ENCODE peak calls at places on chromosomes 4 and X, in six cellular contexts. Q, U, I, O, R and A are unnamed samples. For H3K4me1, the result is how much of the 10 kb centered on the place peaks cover.

GRCh38 chr4:57074753-57075152 is 35.4 kb downstream of the IGFBP7 start:
- DNase-seq in U (no peak), O (no peak), R (peak), Q (no peak), I (no peak), A (no peak)

GRCh38 chr4:130576218-130576617 is 1480.3 kb downstream of the C4orf33 start:
- DNase-seq in O (no peak), R (no peak), Q (no peak), I (no peak), U (no peak), A (no peak)

GRCh38 chr4:78870056-78870455 is 69.2 kb downstream of the PAQR3 start:
- DNase-seq in R (no peak), U (no peak), Q (no peak), O (no peak), I (no peak), A (no peak)

GRCh38 chr4:108399610-108400265 is 220.6 kb upstream of the RPL34 start:
- DNase-seq in I (no peak), Q (no peak), R (no peak), O (no peak), U (no peak), A (no peak)

GRCh38 chrX:70694339-70695122 is 214.0 kb downstream of the TEX11 start:
- DNase-seq in U (no peak), O (no peak), I (no peak), R (no peak), Q (no peak), A (no peak)

GRCh38 chr4:107991945-107992625 is 2.4 kb downstream of the HADH start:
- DNase-seq in I (no peak), Q (no peak), U (no peak), O (no peak), R (no peak), A (no peak)

GRCh38 chrX:39907964-39908616 is 189.7 kb downstream of the BCOR start:
- DNase-seq in I (peak), R (peak), O (no peak), Q (peak), U (peak), A (peak)

GRCh38 chr4:67087897-67088296 is 457.4 kb downstream of the CENPC start:
- DNase-seq in R (no peak), I (peak), O (no peak), Q (peak), U (peak), A (no peak)

GRCh38 chrX:136910565-136911040 is 30.1 kb upstream of the RBMX start:
- DNase-seq in I (no peak), Q (no peak), R (no peak), U (no peak), O (no peak), A (no peak)

GRCh38 chr4:184548651-184549341 is 74.4 kb upstream of the IRF2 start:
- DNase-seq in O (no peak), U (no peak), R (no peak), Q (no peak), I (peak), A (no peak)

GRCh38 chr4:24910504-24910903 is 2.3 kb downstream of the CCDC149 start:
- DNase-seq in Q (no peak), O (no peak), I (no peak), R (no peak), U (no peak), A (no peak)

GRCh38 chr4:37793562-37793961 is 32.9 kb upstream of the PGM2 start:
- DNase-seq in R (no peak), U (no peak), O (no peak), Q (no peak), I (no peak), A (no peak)

GRCh38 chr4:107721436-107722090 is 1.5 kb upstream of the PAPSS1 start:
- DNase-seq in Q (no peak), O (peak), U (peak), I (peak), R (no peak), A (peak)

GRCh38 chr4:78667764-78668163 is 108.4 kb upstream of the BMP2K start:
- DNase-seq in R (no peak), O (no peak), U (no peak), I (no peak), Q (no peak), A (no peak)

GRCh38 chr4:82360298-82361177 is 13.3 kb downstream of the HNRNPD start:
- DNase-seq in R (peak), O (no peak), I (no peak), U (peak), Q (no peak), A (no peak)

GRCh38 chr4:94766856-94767255 is 9.1 kb downstream of the BMPR1B start:
- DNase-seq in U (no peak), Q (no peak), I (no peak), O (no peak), R (no peak), A (no peak)

GRCh38 chrX:50813843-50814661 is at the start of gene SHROOM4:
- DNase-seq in R (peak), Q (peak), I (peak), U (peak), O (no peak), A (peak)

GRCh38 chr4:4541040-4541631 is 712 bp downstream of the STX18 start:
- DNase-seq in O (no peak), U (peak), I (no peak), R (peak), Q (peak), A (no peak)

GRCh38 chr4:56723831-56724230 is 42.7 kb upstream of the HOPX start:
- DNase-seq in R (no peak), U (no peak), I (no peak), Q (no peak), O (no peak), A (no peak)

GRCh38 chr4:48138936-48139335 is 4.9 kb upstream of the TXK start:
- DNase-seq in U (no peak), O (no peak), Q (no peak), R (no peak), I (no peak), A (no peak)

GRCh38 chr4:139986108-139986507 is 167.9 kb downstream of the MAML3 start:
- DNase-seq in U (no peak), I (no peak), R (no peak), O (no peak), Q (no peak), A (no peak)

GRCh38 chrX:83077606-83078005 is 430.5 kb upstream of the POU3F4 start:
- DNase-seq in R (no peak), U (no peak), O (no peak), I (no peak), Q (no peak), A (no peak)

GRCh38 chr4:22031423-22031822 is 82.9 kb upstream of the KCNIP4 start:
- DNase-seq in O (no peak), I (no peak), Q (no peak), U (no peak), R (no peak), A (no peak)

GRCh38 chrX:118698516-118699247 is 28.7 kb upstream of the IL13RA1 start:
- DNase-seq in R (no peak), U (no peak), O (no peak), I (no peak), Q (no peak), A (no peak)

GRCh38 chr4:46950826-46951225 is 41.8 kb upstream of the COX7B2 start:
- DNase-seq in R (no peak), U (no peak), Q (no peak), I (no peak), O (no peak), A (no peak)

GRCh38 chr4:142812091-142812490 is 34.0 kb downstream of the INPP4B start:
- DNase-seq in Q (no peak), O (no peak), R (no peak), U (no peak), I (no peak), A (no peak)

GRCh38 chr4:20395160-20395773 is 143.6 kb downstream of the SLIT2 start:
- DNase-seq in U (peak), I (peak), R (peak), Q (no peak), O (no peak), A (no peak)

GRCh38 chr4:176548571-176548970 is 228.8 kb downstream of the SPCS3 start:
- DNase-seq in I (no peak), Q (no peak), R (peak), O (no peak), U (no peak), A (no peak)

GRCh38 chrX:153499876-153500275 is 5.1 kb downstream of the BGN start:
- DNase-seq in U (no peak), Q (no peak), O (no peak), I (no peak), R (no peak), A (no peak)

DNA sequence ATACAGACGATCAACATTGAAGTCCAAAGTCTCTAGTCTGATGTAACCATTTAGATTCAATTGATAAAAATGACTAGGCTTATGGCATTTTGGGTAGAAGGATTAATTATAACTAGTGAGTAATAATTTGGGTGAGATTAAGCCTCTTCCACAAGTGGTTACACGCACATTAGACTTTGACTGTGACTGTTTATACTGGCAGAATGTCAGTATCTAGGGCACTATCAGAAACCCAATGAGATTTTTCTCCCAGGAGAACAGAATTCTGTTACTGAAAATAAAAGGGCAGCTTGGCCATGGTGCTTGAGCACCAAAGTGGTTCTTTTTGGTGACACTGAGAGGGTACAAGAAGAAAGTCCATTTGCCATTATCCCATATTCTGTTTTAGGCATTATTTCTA is 3.3 kb downstream of the PLS3 start:
- DNase-seq in Q (no peak), R (no peak), I (no peak), O (no peak), U (no peak), A (no peak)
- H3K27ac ChIP-seq in Q (no peak), R (no peak), I (no peak), O (no peak), U (peak), A (peak)

GRCh38 chr4:161828061-161828460 is 335.7 kb downstream of the FSTL5 start:
- DNase-seq in O (no peak), I (no peak), R (no peak), Q (no peak), U (no peak), A (no peak)

GRCh38 chr4:161822174-161822573 is 341.6 kb downstream of the FSTL5 start:
- DNase-seq in I (no peak), U (no peak), O (no peak), Q (no peak), R (no peak), A (peak)

GRCh38 chr4:161829631-161830030 is 334.2 kb downstream of the FSTL5 start:
- DNase-seq in U (no peak), Q (no peak), O (no peak), I (no peak), R (no peak), A (no peak)

GRCh38 chr4:161823450-161823849 is 340.4 kb downstream of the FSTL5 start:
- DNase-seq in O (no peak), I (no peak), U (no peak), R (no peak), Q (no peak), A (no peak)

DNA sequence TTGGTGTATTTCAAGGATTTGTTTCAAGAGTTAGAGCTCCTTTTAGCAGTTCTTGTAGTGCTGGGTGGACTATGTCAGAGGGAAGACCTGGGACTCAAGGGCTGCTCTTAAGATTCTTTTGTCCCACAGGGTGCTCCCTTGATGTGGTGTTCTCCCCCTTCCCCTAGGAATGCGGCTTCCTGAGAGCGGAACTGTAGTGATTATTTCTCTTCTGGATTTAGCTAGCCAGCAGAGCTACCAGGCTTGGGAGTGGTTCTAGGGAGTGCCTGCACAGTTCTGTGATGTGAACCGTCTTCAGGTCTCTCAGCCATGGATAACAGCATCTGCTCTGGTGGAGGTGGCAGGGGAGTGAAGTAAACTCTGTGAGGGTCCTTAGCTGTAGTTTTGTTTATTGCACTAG is 336.8 kb downstream of the FSTL5 start:
- DNase-seq in O (no peak), R (no peak), I (peak), Q (no peak), U (no peak), A (no peak)
- H3K4me1 ChIP-seq in O (under half), R (under half), I (under half), Q (under half), U (under half), A (under half)

DNA sequence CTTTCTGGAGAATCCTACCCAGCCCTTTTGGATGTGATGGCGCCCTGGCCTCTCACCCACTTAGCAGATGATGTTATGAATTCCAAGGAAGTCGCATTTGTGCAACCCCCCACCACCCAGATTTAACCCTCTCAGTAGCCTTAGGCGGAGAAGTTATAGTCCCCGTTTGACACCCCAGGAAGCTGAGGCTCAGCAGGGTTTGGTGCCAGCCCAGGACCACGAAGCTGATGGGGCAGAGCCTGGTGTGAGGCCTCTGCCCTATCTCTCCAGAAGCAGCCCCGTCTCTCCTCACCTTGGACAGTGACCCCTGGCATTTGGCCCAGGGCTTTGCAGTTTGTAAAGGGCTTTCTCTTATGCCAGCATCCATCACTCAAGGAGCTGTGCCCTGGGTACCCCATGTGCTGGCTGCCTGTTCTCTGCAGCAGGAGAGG is 1.1 kb downstream of the WFS1 start:
- DNase-seq in U (no peak), O (no peak), Q (no peak), R (no peak), I (no peak), A (peak)
- H3K27ac ChIP-seq in U (peak), O (no peak), Q (peak), R (no peak), I (no peak), A (peak)

GRCh38 chr4:76197971-76198410 is 15.6 kb downstream of the SCARB2 start:
- DNase-seq in R (no peak), O (no peak), Q (peak), I (no peak), U (peak), A (peak)
- H3K4me1 ChIP-seq in R (under half), O (under half), Q (under half), I (under half), U (half or more), A (half or more)

GRCh38 chr4:653831-654525 is 20.1 kb downstream of the ATP5ME start:
- DNase-seq in Q (no peak), U (no peak), O (no peak), R (no peak), I (no peak), A (peak)
- H3K27ac ChIP-seq in Q (no peak), U (no peak), O (no peak), R (no peak), I (no peak), A (no peak)

GRCh38 chr4:2860391-2861348 is 17.0 kb downstream of the ADD1 start:
- DNase-seq in Q (peak), U (no peak), O (no peak), I (peak), R (no peak), A (peak)
- H3K4me1 ChIP-seq in Q (half or more), U (half or more), O (half or more), I (under half), R (under half), A (under half)

GRCh38 chr4:81038636-81039350 is 8.3 kb downstream of the BMP3 start:
- DNase-seq in O (no peak), U (no peak), R (peak), I (no peak), Q (no peak), A (no peak)
- H3K27ac ChIP-seq in O (no peak), U (no peak), R (no peak), I (no peak), Q (no peak), A (no peak)

DNA sequence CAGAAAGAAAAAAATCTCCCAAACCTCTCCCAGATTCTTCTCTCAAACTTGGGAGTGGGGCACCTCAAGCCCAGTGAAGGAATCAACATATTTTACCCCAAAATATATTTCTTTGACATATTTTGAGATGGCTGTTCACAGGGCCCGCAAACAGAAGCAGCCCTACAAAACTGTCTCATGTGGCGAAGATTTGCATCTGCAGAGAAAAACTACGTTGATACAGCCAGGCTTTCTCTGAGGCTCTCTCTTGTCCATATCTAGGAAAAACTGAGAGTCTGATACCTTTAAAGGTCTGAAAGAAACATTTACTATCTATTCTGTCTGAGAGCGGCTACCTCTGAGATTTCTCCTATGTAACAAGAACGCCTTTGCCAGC is 23.3 kb upstream of the TMSB4X start:
- DNase-seq in R (no peak), Q (no peak), O (no peak), I (no peak), U (no peak), A (no peak)
- H3K4me1 ChIP-seq in R (under half), Q (under half), O (half or more), I (under half), U (under half), A (under half)